ENCODE peak calls at places on chromosomes 7 and 10, in six cellular contexts. G is stomach, T is adrenal gland, M is psoas muscle, S is Panc1, C is cardiac muscle cell. L is an unnamed sample.
A peak's percentile ranks its signal among the peaks of the same experiment; 100 is the strongest.

GRCh38 chr7:44963526-44964290 is 15.1 kb downstream of the MYO1G start:
- DNase-seq in G (no peak), T (no peak), M (no peak), S (no peak), C (no peak), L (no peak)

GRCh38 chr7:150937848-150938561 is 40.1 kb downstream of the KCNH2 start:
- DNase-seq in G (no peak), T (peak; percentile 55), M (peak; percentile 50), S (no peak), C (no peak), L (no peak)

GRCh38 chr7:141640239-141640840 is 61.6 kb downstream of the DENND11 start:
- DNase-seq in G (no peak), T (no peak), M (no peak), S (no peak), C (no peak), L (no peak)

GRCh38 chr10:97713351-97713827 is at the start of gene MARVELD1:
- DNase-seq in G (no peak), T (peak; percentile 70), M (peak; percentile 81), S (no peak), C (peak; percentile 55), L (no peak)

GRCh38 chr10:43706166-43706565 is 57.5 kb upstream of the ZNF32 start:
- DNase-seq in G (no peak), T (no peak), M (no peak), S (no peak), C (no peak), L (no peak)

GRCh38 chr7:22229148-22229547 is 127.8 kb downstream of the RAPGEF5 start:
- DNase-seq in G (no peak), T (no peak), M (no peak), S (no peak), C (no peak), L (no peak)

GRCh38 chr10:31887850-31888249 is 40.8 kb downstream of the ARHGAP12 start:
- DNase-seq in G (no peak), T (no peak), M (no peak), S (no peak), C (no peak), L (no peak)

GRCh38 chr7:135755351-135755753 is 6.7 kb upstream of the FAM180A start:
- DNase-seq in G (no peak), T (no peak), M (peak; percentile 66), S (no peak), C (no peak), L (no peak)

GRCh38 chr7:157547102-157547501 is 210.3 kb downstream of the DNAJB6 start:
- DNase-seq in G (no peak), T (no peak), M (no peak), S (no peak), C (no peak), L (no peak)

GRCh38 chr7:117076426-117076943 is 123.2 kb downstream of the ST7 start:
- DNase-seq in G (no peak), T (no peak), M (no peak), S (no peak), C (peak; percentile 40), L (no peak)

GRCh38 chr7:84017653-84018052 is 176.9 kb downstream of the SEMA3A start:
- DNase-seq in G (no peak), T (no peak), M (no peak), S (no peak), C (no peak), L (no peak)
- H3K36me3 ChIP-seq in G (no peaks in the 10 kb centered on the region), T (no peaks in the 10 kb centered on the region), M (no peaks in the 10 kb centered on the region), S (no peaks in the 10 kb centered on the region), C (peaks cover 18% of the 10 kb centered on the region), L (no peaks in the 10 kb centered on the region)

GRCh38 chr7:107471292-107472070 is 1.6 kb downstream of the GPR22 start:
- DNase-seq in G (no peak), T (no peak), M (no peak), S (no peak), C (no peak), L (no peak)

GRCh38 chr7:107473975-107474598 is 4.2 kb downstream of the GPR22 start:
- DNase-seq in G (no peak), T (no peak), M (no peak), S (no peak), C (no peak), L (no peak)

GRCh38 chr7:107468824-107469223 is 1.0 kb upstream of the GPR22 start:
- DNase-seq in G (no peak), T (no peak), M (no peak), S (no peak), C (no peak), L (no peak)

GRCh38 chr7:107469836-107470416 is at the start of gene GPR22:
- DNase-seq in G (no peak), T (no peak), M (no peak), S (no peak), C (no peak), L (no peak)

DNA sequence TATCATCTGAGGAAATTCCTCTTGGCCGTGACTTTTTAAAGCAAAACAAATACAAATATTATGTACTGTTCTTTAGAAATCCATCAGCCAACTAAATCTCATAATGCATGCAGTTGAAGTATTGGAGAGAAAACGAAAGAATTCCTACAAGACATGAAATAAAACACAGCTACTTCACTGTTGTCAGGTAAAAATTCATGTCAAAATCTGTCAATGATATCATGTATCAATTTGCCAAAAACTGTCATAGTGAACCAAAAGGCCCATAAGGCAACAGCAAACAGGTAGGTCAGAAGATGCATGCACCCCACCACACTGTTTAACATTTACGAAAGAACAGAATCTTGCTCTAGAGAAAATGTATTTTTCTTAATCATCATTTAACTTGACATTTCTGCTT is 2.3 kb downstream of the GPR22 start:
- DNase-seq in G (no peak), T (no peak), M (no peak), S (no peak), C (no peak), L (no peak)
- H3K4me3 ChIP-seq in G (no peak overlapping the region), T (no peak overlapping the region), M (no peak overlapping the region), S (no peak overlapping the region), C (no peak overlapping the region), L (no peak overlapping the region)

DNA sequence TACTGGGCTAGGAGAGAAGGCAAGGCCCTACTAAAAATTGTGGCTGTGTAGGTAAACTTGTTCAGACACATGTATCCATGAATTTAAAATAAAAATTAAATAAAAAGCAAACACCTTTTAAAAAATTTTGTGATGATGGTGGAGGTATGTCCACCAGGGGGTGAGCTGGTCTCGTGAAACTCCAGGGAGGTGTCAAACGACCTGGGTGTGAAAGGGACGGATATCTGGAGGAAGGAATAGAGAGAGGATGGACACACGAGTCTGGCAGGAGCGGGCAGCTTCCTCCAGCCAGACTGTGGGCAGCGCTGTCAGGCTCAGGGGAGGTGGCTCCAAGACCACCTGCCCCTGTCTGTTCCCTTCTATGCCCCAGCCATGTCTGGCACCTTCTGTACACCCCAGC is 34.8 kb upstream of the DMBT1 start:
- DNase-seq in G (no peak), T (no peak), M (no peak), S (no peak), C (peak; percentile 43), L (no peak)
- TF ChIP-seq CTCF in G (peak; percentile 26), T (peak; percentile 36), M (peak; percentile 17), S (peak; percentile 26), C (peak; percentile 27), L (peak; percentile 18)

GRCh38 chr10:50152792-50153272 is 85.1 kb downstream of the WASHC2A start:
- DNase-seq in G (peak; percentile 37), T (no peak), M (peak; percentile 48), S (no peak), C (no peak), L (no peak)
- H3K36me3 ChIP-seq in G (no peaks in the 10 kb centered on the region), T (no peaks in the 10 kb centered on the region), M (no peaks in the 10 kb centered on the region), S (no peaks in the 10 kb centered on the region), C (no peaks in the 10 kb centered on the region), L (no peaks in the 10 kb centered on the region)

DNA sequence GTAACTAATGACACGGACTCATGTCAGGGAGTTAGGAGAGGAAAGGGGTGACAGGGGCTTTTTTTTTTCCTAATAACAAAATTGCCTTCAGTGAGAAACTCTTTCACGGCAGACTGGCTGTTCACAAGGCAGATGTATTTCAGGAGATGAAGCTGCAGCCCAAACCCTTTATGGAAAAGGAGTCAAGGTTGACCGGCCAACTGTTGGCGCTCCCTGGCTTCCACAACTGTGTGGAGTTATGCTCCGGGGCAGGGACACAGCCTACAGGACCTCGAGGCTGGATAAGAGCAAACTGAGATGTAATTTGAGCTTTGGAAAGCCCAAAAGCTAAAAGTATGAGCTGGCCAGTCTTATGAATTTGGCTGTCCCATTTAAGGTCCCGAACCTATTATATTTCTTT is 30.8 kb upstream of the MXI1 start:
- DNase-seq in G (no peak), T (no peak), M (no peak), S (no peak), C (no peak), L (no peak)
- H3K4me3 ChIP-seq in G (no peak overlapping the region), T (no peak overlapping the region), M (peak overlapping the region; percentile 18), S (no peak overlapping the region), C (no peak overlapping the region), L (no peak overlapping the region)

DNA sequence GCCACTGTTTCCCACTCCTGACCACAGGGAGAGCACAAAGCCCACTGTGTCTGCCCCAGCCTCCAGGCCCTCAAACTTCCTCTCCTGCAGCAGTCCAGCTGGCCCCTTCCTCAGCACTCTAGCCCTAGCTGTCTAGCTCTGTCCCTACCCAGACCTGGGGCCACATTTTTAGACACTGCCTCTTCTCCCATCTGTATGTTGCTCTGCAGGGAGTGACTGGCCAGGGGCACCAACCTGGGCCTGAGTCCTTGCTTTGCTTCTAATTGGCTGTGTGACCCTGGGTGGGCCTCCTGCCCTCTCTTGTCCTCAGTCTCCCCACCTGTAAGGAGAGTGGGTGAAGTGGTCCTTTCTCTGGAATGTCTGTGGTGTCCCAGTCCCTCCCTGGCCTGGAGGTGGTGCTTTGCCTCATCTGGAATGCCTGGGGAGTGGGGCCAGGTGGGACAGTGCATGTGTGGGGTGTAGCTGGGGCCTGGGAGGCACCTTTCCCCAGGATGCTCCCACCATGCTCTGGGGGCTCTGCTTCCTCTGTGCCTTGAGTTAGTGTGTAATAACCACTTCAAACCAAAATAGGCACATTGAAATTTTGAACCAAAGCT is 25.1 kb downstream of the AQP1 start:
- DNase-seq in G (no peak), T (no peak), M (no peak), S (no peak), C (no peak), L (no peak)
- TF ChIP-seq CTCF in G (no peak), T (no peak), M (no peak), S (no peak), C (no peak), L (no peak)

L was measured in kidney epithelial cell.